ENCODE peak calls at places on chromosomes 2 and 18, in eight cellular contexts. One of them, this sample, is unnamed. For H3K4me1, the result is how much of the 10 kb centered on the place peaks cover.

GRCh38 chr2:226799211-226799975 is at the start of gene IRS1:
- DNase-seq in foreskin keratinocyte: no peak
- DNase-seq in thoracic aorta: peak
- DNase-seq in ovary: peak
- DNase-seq in prostate gland: peak
- DNase-seq in IMR-90: peak
- DNase-seq in uterus: peak
- DNase-seq in body of pancreas: peak
- DNase-seq in this sample: peak

GRCh38 chr2:217794133-217794986 is 208.4 kb downstream of the TNS1 start:
- DNase-seq in foreskin keratinocyte: no peak
- DNase-seq in thoracic aorta: no peak
- DNase-seq in ovary: peak
- DNase-seq in prostate gland: no peak
- DNase-seq in IMR-90: no peak
- DNase-seq in uterus: peak
- DNase-seq in body of pancreas: no peak
- DNase-seq in this sample: no peak

GRCh38 chr2:233031556-233032500 is 644 bp upstream of the NEU2 start:
- DNase-seq in foreskin keratinocyte: no peak
- DNase-seq in thoracic aorta: no peak
- DNase-seq in ovary: no peak
- DNase-seq in prostate gland: no peak
- DNase-seq in IMR-90: no peak
- DNase-seq in uterus: no peak
- DNase-seq in body of pancreas: no peak
- DNase-seq in this sample: no peak

GRCh38 chr2:238412067-238412767 is 14.5 kb upstream of the ASB1 start:
- DNase-seq in foreskin keratinocyte: no peak
- DNase-seq in thoracic aorta: no peak
- DNase-seq in ovary: no peak
- DNase-seq in prostate gland: no peak
- DNase-seq in IMR-90: no peak
- DNase-seq in uterus: no peak
- DNase-seq in body of pancreas: no peak
- DNase-seq in this sample: no peak

GRCh38 chr2:24253303-24253919 is 78.6 kb downstream of the FAM228A start:
- DNase-seq in foreskin keratinocyte: no peak
- DNase-seq in thoracic aorta: no peak
- DNase-seq in ovary: no peak
- DNase-seq in prostate gland: no peak
- DNase-seq in IMR-90: peak
- DNase-seq in uterus: no peak
- DNase-seq in body of pancreas: no peak
- DNase-seq in this sample: no peak

GRCh38 chr2:161631855-161632391 is 7.7 kb downstream of the SLC4A10 start:
- DNase-seq in foreskin keratinocyte: no peak
- DNase-seq in thoracic aorta: no peak
- DNase-seq in ovary: no peak
- DNase-seq in prostate gland: no peak
- DNase-seq in IMR-90: no peak
- DNase-seq in uterus: no peak
- DNase-seq in body of pancreas: no peak
- DNase-seq in this sample: no peak

GRCh38 chr18:26919656-26920055 is 54.1 kb upstream of the AQP4 start:
- DNase-seq in foreskin keratinocyte: no peak
- DNase-seq in thoracic aorta: no peak
- DNase-seq in ovary: no peak
- DNase-seq in prostate gland: no peak
- DNase-seq in IMR-90: no peak
- DNase-seq in uterus: no peak
- DNase-seq in body of pancreas: no peak
- DNase-seq in this sample: no peak

GRCh38 chr2:241981076-241981700 is 111.7 kb downstream of the RTP5 start:
- DNase-seq in foreskin keratinocyte: no peak
- DNase-seq in thoracic aorta: no peak
- DNase-seq in ovary: no peak
- DNase-seq in prostate gland: no peak
- DNase-seq in IMR-90: no peak
- DNase-seq in uterus: no peak
- DNase-seq in body of pancreas: no peak
- DNase-seq in this sample: peak

GRCh38 chr2:195368530-195369216 is 288.4 kb upstream of the SLC39A10 start:
- DNase-seq in foreskin keratinocyte: no peak
- DNase-seq in thoracic aorta: no peak
- DNase-seq in ovary: no peak
- DNase-seq in prostate gland: no peak
- DNase-seq in IMR-90: no peak
- DNase-seq in uterus: no peak
- DNase-seq in body of pancreas: no peak
- DNase-seq in this sample: no peak

GRCh38 chr2:54722641-54723299 is 692 bp upstream of the EML6 start:
- DNase-seq in foreskin keratinocyte: peak
- DNase-seq in thoracic aorta: no peak
- DNase-seq in ovary: no peak
- DNase-seq in prostate gland: no peak
- DNase-seq in IMR-90: peak
- DNase-seq in uterus: no peak
- DNase-seq in body of pancreas: no peak
- DNase-seq in this sample: no peak

GRCh38 chr2:152359573-152360363 is 24.8 kb downstream of the FMNL2 start:
- DNase-seq in foreskin keratinocyte: no peak
- DNase-seq in thoracic aorta: no peak
- DNase-seq in ovary: no peak
- DNase-seq in prostate gland: no peak
- DNase-seq in IMR-90: peak
- DNase-seq in uterus: no peak
- DNase-seq in body of pancreas: no peak
- DNase-seq in this sample: no peak

GRCh38 chr2:218081695-218082094 is 12.6 kb downstream of the RUFY4 start:
- DNase-seq in foreskin keratinocyte: no peak
- DNase-seq in thoracic aorta: no peak
- DNase-seq in ovary: no peak
- DNase-seq in prostate gland: no peak
- DNase-seq in IMR-90: peak
- DNase-seq in uterus: no peak
- DNase-seq in body of pancreas: no peak
- DNase-seq in this sample: no peak

GRCh38 chr2:164841719-164842623 is at the start of gene COBLL1:
- DNase-seq in foreskin keratinocyte: peak
- DNase-seq in thoracic aorta: peak
- DNase-seq in ovary: peak
- DNase-seq in prostate gland: peak
- DNase-seq in IMR-90: peak
- DNase-seq in uterus: peak
- DNase-seq in body of pancreas: peak
- DNase-seq in this sample: peak
- TF ChIP-seq CTCF in foreskin keratinocyte: peak
- TF ChIP-seq CTCF in thoracic aorta: peak
- TF ChIP-seq CTCF in ovary: peak
- TF ChIP-seq CTCF in prostate gland: peak
- TF ChIP-seq CTCF in IMR-90: peak
- TF ChIP-seq CTCF in uterus: peak
- TF ChIP-seq CTCF in body of pancreas: peak
- TF ChIP-seq CTCF in this sample: peak

GRCh38 chr18:49861659-49862058 is 48.3 kb upstream of the ACAA2 start:
- DNase-seq in foreskin keratinocyte: no peak
- DNase-seq in thoracic aorta: no peak
- DNase-seq in ovary: no peak
- DNase-seq in prostate gland: no peak
- DNase-seq in IMR-90: no peak
- DNase-seq in uterus: no peak
- DNase-seq in body of pancreas: no peak
- DNase-seq in this sample: no peak

GRCh38 chr18:49857708-49858107 is 44.4 kb upstream of the ACAA2 start:
- DNase-seq in foreskin keratinocyte: no peak
- DNase-seq in thoracic aorta: no peak
- DNase-seq in ovary: no peak
- DNase-seq in prostate gland: no peak
- DNase-seq in IMR-90: no peak
- DNase-seq in uterus: no peak
- DNase-seq in body of pancreas: no peak
- DNase-seq in this sample: no peak

GRCh38 chr18:49859006-49859359 is 45.6 kb upstream of the ACAA2 start:
- DNase-seq in foreskin keratinocyte: no peak
- DNase-seq in thoracic aorta: no peak
- DNase-seq in ovary: no peak
- DNase-seq in prostate gland: no peak
- DNase-seq in IMR-90: no peak
- DNase-seq in uterus: no peak
- DNase-seq in body of pancreas: no peak
- DNase-seq in this sample: no peak

GRCh38 chr18:49858309-49859005 is 45.1 kb upstream of the ACAA2 start:
- DNase-seq in foreskin keratinocyte: peak
- DNase-seq in thoracic aorta: no peak
- DNase-seq in ovary: peak
- DNase-seq in prostate gland: peak
- DNase-seq in IMR-90: peak
- DNase-seq in uterus: peak
- DNase-seq in body of pancreas: peak
- DNase-seq in this sample: no peak

GRCh38 chr18:49859725-49860124 is 46.4 kb upstream of the ACAA2 start:
- DNase-seq in foreskin keratinocyte: no peak
- DNase-seq in thoracic aorta: no peak
- DNase-seq in ovary: no peak
- DNase-seq in prostate gland: no peak
- DNase-seq in IMR-90: no peak
- DNase-seq in uterus: no peak
- DNase-seq in body of pancreas: peak
- DNase-seq in this sample: no peak
- H3K27ac ChIP-seq in foreskin keratinocyte: no peak
- H3K27ac ChIP-seq in thoracic aorta: no peak
- H3K27ac ChIP-seq in ovary: no peak
- H3K27ac ChIP-seq in prostate gland: peak
- H3K27ac ChIP-seq in IMR-90: no peak
- H3K27ac ChIP-seq in uterus: no peak
- H3K27ac ChIP-seq in body of pancreas: peak
- H3K27ac ChIP-seq in this sample: no peak

GRCh38 chr2:197240018-197240712 is 70.4 kb downstream of the ANKRD44 start:
- DNase-seq in foreskin keratinocyte: no peak
- DNase-seq in thoracic aorta: no peak
- DNase-seq in ovary: no peak
- DNase-seq in prostate gland: no peak
- DNase-seq in IMR-90: no peak
- DNase-seq in uterus: no peak
- DNase-seq in body of pancreas: no peak
- DNase-seq in this sample: no peak

GRCh38 chr2:197236816-197237215 is 73.8 kb downstream of the ANKRD44 start:
- DNase-seq in foreskin keratinocyte: no peak
- DNase-seq in thoracic aorta: no peak
- DNase-seq in ovary: no peak
- DNase-seq in prostate gland: no peak
- DNase-seq in IMR-90: no peak
- DNase-seq in uterus: no peak
- DNase-seq in body of pancreas: no peak
- DNase-seq in this sample: no peak

GRCh38 chr2:197239434-197239833 is 71.1 kb downstream of the ANKRD44 start:
- DNase-seq in foreskin keratinocyte: no peak
- DNase-seq in thoracic aorta: no peak
- DNase-seq in ovary: no peak
- DNase-seq in prostate gland: no peak
- DNase-seq in IMR-90: no peak
- DNase-seq in uterus: no peak
- DNase-seq in body of pancreas: no peak
- DNase-seq in this sample: no peak

GRCh38 chr2:197236159-197236558 is 74.4 kb downstream of the ANKRD44 start:
- DNase-seq in foreskin keratinocyte: no peak
- DNase-seq in thoracic aorta: no peak
- DNase-seq in ovary: no peak
- DNase-seq in prostate gland: no peak
- DNase-seq in IMR-90: no peak
- DNase-seq in uterus: no peak
- DNase-seq in body of pancreas: no peak
- DNase-seq in this sample: no peak

DNA sequence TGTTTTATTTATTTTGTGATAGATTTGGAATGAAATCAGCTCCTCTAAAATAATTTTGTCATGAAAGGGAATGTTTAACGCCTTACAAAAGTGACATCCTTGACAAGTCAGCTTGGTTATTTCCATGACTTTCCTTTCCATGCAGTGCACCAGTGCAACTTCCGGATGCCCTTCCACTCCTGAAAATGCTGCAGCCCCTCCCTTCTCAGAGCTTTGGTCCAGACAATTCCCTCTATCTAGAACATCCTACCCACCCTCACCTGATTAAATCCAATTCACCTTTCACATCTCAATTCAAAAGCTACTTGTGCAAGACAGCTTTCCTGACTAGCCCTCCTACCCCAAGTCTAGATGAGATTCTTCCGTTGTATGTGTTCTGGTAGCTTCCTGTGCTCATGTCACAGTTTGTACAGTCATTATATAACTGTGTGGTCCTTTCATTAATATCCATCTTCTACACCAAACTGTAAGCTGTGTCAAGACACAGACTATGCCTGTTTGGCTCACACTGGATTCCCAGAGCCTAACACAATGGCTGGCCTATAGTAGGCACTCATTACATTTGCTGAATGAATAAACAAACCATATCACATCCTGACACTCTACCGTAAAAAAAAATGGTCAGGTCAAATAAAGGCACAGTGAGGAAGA is 72.7 kb downstream of the ANKRD44 start:
- DNase-seq in foreskin keratinocyte: no peak
- DNase-seq in thoracic aorta: no peak
- DNase-seq in ovary: no peak
- DNase-seq in prostate gland: no peak
- DNase-seq in IMR-90: no peak
- DNase-seq in uterus: no peak
- DNase-seq in body of pancreas: no peak
- DNase-seq in this sample: no peak
- H3K4me1 ChIP-seq in foreskin keratinocyte: under half
- H3K4me1 ChIP-seq in thoracic aorta: under half
- H3K4me1 ChIP-seq in ovary: under half
- H3K4me1 ChIP-seq in prostate gland: under half
- H3K4me1 ChIP-seq in IMR-90: under half
- H3K4me1 ChIP-seq in uterus: under half
- H3K4me1 ChIP-seq in body of pancreas: under half
- H3K4me1 ChIP-seq in this sample: under half

GRCh38 chr2:85558160-85558559 is 3.1 kb downstream of the GGCX start:
- DNase-seq in foreskin keratinocyte: no peak
- DNase-seq in thoracic aorta: no peak
- DNase-seq in ovary: no peak
- DNase-seq in prostate gland: no peak
- DNase-seq in IMR-90: no peak
- DNase-seq in uterus: no peak
- DNase-seq in body of pancreas: no peak
- DNase-seq in this sample: no peak

GRCh38 chr2:85564144-85564563 is 2.9 kb upstream of the GGCX start:
- DNase-seq in foreskin keratinocyte: no peak
- DNase-seq in thoracic aorta: no peak
- DNase-seq in ovary: no peak
- DNase-seq in prostate gland: no peak
- DNase-seq in IMR-90: no peak
- DNase-seq in uterus: no peak
- DNase-seq in body of pancreas: no peak
- DNase-seq in this sample: no peak

GRCh38 chr2:85557130-85557529 is 4.2 kb downstream of the GGCX start:
- DNase-seq in foreskin keratinocyte: no peak
- DNase-seq in thoracic aorta: no peak
- DNase-seq in ovary: no peak
- DNase-seq in prostate gland: no peak
- DNase-seq in IMR-90: no peak
- DNase-seq in uterus: no peak
- DNase-seq in body of pancreas: no peak
- DNase-seq in this sample: no peak

GRCh38 chr2:85560812-85561279 is 447 bp downstream of the GGCX start:
- DNase-seq in foreskin keratinocyte: no peak
- DNase-seq in thoracic aorta: no peak
- DNase-seq in ovary: no peak
- DNase-seq in prostate gland: no peak
- DNase-seq in IMR-90: no peak
- DNase-seq in uterus: no peak
- DNase-seq in body of pancreas: no peak
- DNase-seq in this sample: no peak

GRCh38 chr2:85561280-85562212 is at the start of gene GGCX:
- DNase-seq in foreskin keratinocyte: peak
- DNase-seq in thoracic aorta: peak
- DNase-seq in ovary: peak
- DNase-seq in prostate gland: peak
- DNase-seq in IMR-90: peak
- DNase-seq in uterus: peak
- DNase-seq in body of pancreas: peak
- DNase-seq in this sample: peak
- TF ChIP-seq CTCF in foreskin keratinocyte: peak
- TF ChIP-seq CTCF in thoracic aorta: peak
- TF ChIP-seq CTCF in ovary: peak
- TF ChIP-seq CTCF in prostate gland: peak
- TF ChIP-seq CTCF in IMR-90: peak
- TF ChIP-seq CTCF in uterus: no peak
- TF ChIP-seq CTCF in body of pancreas: no peak
- TF ChIP-seq CTCF in this sample: peak